ENCODE peak calls at places on chromosome 22, in four cellular contexts. E is PC-9, X is left ventricle myocardium inferior, Z is lower lobe of right lung. L is an unnamed sample. For H3K27me3, the result is how much of the 10 kb centered on the place peaks cover.

GRCh38 chr22:48167238-48167637 is 1404.8 kb downstream of the TBC1D22A start:
- DNase-seq in Z (no peak), E (no peak), X (no peak), L (no peak)

GRCh38 chr22:36773935-36774334 is 2.0 kb downstream of the IFT27 start:
- DNase-seq in E (no peak), Z (no peak), X (no peak), L (no peak)

GRCh38 chr22:37518509-37519267 is 527 bp downstream of the CARD10 start:
- DNase-seq in Z (no peak), X (no peak), E (peak), L (no peak)

GRCh38 chr22:24432059-24432853 is 4.9 kb downstream of the ADORA2A start:
- DNase-seq in X (peak), E (peak), Z (no peak), L (peak)

GRCh38 chr22:36659762-36660509 is 43.6 kb downstream of the CACNG2 start:
- DNase-seq in X (peak), Z (peak), E (peak), L (peak)

GRCh38 chr22:30806391-30806861 is 111.8 kb downstream of the OSBP2 start:
- DNase-seq in E (peak), X (no peak), Z (no peak), L (no peak)

GRCh38 chr22:19449422-19449767 is 1.9 kb upstream of the C22orf39 start:
- DNase-seq in X (no peak), Z (no peak), E (no peak), L (no peak)

GRCh38 chr22:25629613-25630012 is 65.1 kb downstream of the GRK3 start:
- DNase-seq in E (no peak), X (no peak), Z (no peak), L (no peak)

GRCh38 chr22:37661160-37661924 is 2.8 kb downstream of the PDXP start:
- DNase-seq in X (no peak), Z (no peak), E (no peak), L (peak)

GRCh38 chr22:41782316-41782715 is 18.2 kb upstream of the CCDC134 start:
- DNase-seq in Z (no peak), E (no peak), X (no peak), L (no peak)

GRCh38 chr22:33842421-33843094 is 77.7 kb downstream of the LARGE1 start:
- DNase-seq in E (no peak), X (no peak), Z (no peak), L (no peak)

GRCh38 chr22:48905206-48905975 is 922.3 kb downstream of the BRD1 start:
- DNase-seq in Z (no peak), X (no peak), E (no peak), L (no peak)

GRCh38 chr22:37001826-37002225 is 17.4 kb downstream of the TST start:
- DNase-seq in E (no peak), X (no peak), Z (no peak), L (no peak)

GRCh38 chr22:23767303-23767672 is 484 bp downstream of the CHCHD10 start:
- DNase-seq in Z (no peak), X (no peak), E (no peak), L (no peak)

GRCh38 chr22:40250608-40251007 is 72.9 kb downstream of the TNRC6B start:
- DNase-seq in X (no peak), E (no peak), Z (no peak), L (no peak)

GRCh38 chr22:26669060-26669481 is 11.7 kb downstream of the MIAT start:
- DNase-seq in X (no peak), E (peak), Z (no peak), L (no peak)

GRCh38 chr22:30159082-30159481 is 78.8 kb downstream of the HORMAD2 start:
- DNase-seq in X (no peak), E (no peak), Z (no peak), L (no peak)

GRCh38 chr22:17101475-17102296 is 16.9 kb downstream of the IL17RA start:
- DNase-seq in X (no peak), Z (no peak), E (no peak), L (no peak)

GRCh38 chr22:46390652-46391301 is 55.3 kb downstream of the TRMU start:
- DNase-seq in X (peak), E (no peak), Z (no peak), L (peak)

GRCh38 chr22:37996515-37997246 is 12.3 kb upstream of the SOX10 start:
- DNase-seq in X (no peak), Z (no peak), E (no peak), L (no peak)

GRCh38 chr22:26259510-26259909 is 90.2 kb downstream of the SEZ6L start:
- DNase-seq in X (no peak), Z (no peak), E (peak), L (peak)

GRCh38 chr22:48218889-48219420 is 1456.5 kb downstream of the TBC1D22A start:
- DNase-seq in X (no peak), E (no peak), Z (no peak), L (peak)

GRCh38 chr22:40597541-40598453 is 38.7 kb downstream of the MRTFA start:
- DNase-seq in X (no peak), Z (no peak), E (no peak), L (no peak)

DNA sequence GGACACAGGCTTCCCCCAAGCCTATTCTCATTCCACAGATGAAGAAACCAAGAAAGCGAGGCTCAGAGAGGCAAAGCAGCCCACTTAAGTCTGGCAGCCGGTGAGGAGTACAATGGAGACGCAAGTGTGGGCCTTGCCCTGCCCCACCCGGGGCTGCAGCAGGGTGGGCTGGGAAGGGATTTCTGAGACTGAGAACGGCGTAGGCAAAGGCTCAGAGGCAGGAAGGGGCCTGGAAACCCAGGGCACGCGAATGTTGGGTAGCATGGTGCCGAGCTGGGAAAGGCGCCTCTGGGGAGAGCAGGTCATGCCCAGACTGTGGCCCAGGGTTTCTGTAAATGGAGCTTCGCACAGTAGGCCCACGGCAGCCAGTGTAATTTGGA is 47.5 kb upstream of the SHISAL1 start:
- DNase-seq in X (no peak), E (no peak), Z (no peak), L (no peak)
- H3K27me3 ChIP-seq in X (under half), E (under half), Z (under half), L (under half)

GRCh38 chr22:20843501-20843900 is 15.1 kb downstream of the PI4KA start:
- DNase-seq in Z (no peak), E (no peak), X (no peak), L (no peak)

GRCh38 chr22:20847318-20847822 is 11.2 kb downstream of the PI4KA start:
- DNase-seq in E (no peak), Z (no peak), X (no peak), L (no peak)

GRCh38 chr22:20839837-20840645 is 18.6 kb downstream of the PI4KA start:
- DNase-seq in E (no peak), Z (no peak), X (no peak), L (no peak)

GRCh38 chr22:20844055-20845037 is 14.3 kb downstream of the PI4KA start:
- DNase-seq in Z (no peak), X (no peak), E (no peak), L (no peak)
- H3K27ac ChIP-seq in Z (no peak), X (no peak), E (no peak), L (no peak)

GRCh38 chr22:50190182-50190951 is 4.7 kb downstream of the TRABD start:
- DNase-seq in X (peak), Z (peak), E (peak), L (peak)
- TF ChIP-seq CTCF in X (peak), Z (peak), E (peak), L (peak)

DNA sequence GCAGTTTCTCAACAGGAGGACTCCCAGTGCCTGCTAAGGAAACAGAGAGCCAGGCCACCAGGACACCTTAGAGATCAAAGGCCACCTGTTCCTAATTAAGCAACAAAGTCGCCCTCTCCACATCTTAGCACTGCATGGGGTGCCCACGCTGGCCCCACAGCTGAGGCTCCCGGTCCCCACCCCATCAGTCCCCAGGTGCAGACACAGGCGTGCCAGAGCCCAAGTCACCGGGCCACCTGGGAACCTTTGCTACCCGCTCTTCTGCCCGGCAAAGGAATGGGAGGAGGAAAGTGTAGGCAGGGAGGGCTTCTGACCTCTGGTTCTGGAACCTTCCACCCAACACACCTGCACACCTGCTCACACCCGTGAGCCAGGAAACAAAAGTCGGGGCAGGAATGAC is 85.5 kb upstream of the PRR5 start:
- DNase-seq in E (no peak), X (no peak), Z (peak), L (no peak)
- H3K27me3 ChIP-seq in E (under half), X (under half), Z (under half), L (under half)

DNA sequence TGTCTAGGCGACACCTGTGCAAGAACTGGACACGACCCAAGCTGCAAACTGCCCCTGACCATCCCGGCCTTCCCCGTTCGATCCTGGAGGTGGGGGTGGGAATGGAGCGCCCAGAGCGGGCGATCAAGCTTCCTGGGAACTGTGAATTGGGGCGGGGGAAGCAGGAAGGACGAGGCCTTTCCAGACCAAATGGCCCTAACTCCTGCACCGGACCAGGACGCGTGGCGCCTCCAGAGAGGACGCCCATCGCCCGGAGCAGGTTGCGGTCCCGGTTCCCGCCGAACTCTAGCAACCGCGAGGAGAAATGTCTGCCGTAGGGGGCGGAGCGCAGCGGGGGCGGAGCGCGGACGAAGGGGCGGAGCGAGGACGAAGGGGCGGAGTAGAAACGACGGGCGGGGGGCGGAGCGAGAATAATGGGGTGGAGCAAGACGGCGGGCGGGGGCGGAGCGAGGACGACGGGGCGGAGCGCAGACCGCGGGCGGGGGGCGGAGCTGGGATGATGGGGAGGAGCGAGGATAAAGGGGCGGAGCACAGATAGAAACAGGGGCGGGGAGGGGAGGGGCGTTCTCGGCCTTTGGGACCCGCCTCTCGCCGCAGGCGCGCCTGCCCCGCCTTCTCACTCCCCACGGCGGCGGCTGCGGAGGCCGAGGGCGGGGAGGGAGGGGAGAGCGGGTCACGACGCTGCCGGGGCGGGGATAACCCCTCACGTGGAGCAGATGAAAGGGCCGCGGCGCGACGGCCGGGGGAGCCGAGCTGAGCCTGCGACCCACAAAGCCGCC is at the start of gene ZNRF3:
- DNase-seq in E (peak), X (peak), Z (peak), L (peak)
- H3K27ac ChIP-seq in E (no peak), X (peak), Z (peak), L (peak)

DNA sequence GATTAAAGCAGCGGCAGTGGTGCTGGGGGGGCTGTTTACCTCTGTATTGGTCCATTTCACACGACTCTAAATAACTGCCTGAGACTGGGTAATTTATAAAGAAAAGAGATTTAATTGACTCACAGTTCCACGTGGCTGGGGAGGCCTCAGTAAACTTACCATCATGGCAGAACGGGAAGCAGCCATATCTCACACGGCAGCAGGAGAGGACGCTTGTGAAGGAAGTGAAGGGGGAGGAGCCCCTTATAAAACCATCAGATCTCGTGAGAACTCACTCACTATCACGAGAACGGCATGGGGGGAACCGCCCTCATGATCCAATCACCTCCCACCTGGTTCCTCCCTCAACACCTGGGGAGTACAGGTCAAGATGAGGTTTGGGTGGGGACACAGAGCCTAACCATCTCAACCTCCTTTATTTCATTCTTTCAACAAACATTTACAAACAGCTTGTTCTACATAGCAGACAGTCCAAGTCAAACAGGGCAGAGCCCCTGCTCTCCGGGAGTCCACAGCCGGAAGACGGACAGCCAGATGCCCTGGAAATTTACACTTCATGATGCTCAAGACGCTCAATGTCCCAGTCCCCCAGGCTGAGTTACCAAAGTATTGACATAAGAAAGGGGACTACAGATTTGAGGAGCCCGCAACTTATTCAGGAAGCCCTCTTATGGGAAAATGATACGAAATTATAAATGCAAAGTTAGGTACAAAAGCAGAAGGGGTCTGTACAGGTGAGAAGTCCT is 26.3 kb upstream of the HMGXB4 start:
- DNase-seq in Z (no peak), E (peak), X (no peak), L (peak)
- TF ChIP-seq CTCF in Z (no peak), E (no peak), X (no peak), L (no peak)

L was measured in testis.